ENCODE peak calls at places on chromosomes 2 and 18, in four cellular contexts. P is mesendoderm, Q is myocyte, C is NCI-H2171 treated with DMSO at 0.1 percent for 48 hours. N is an unnamed sample.

GRCh38 chr18:13381907-13382682 is 163.5 kb downstream of the LDLRAD4 start:
- DNase-seq in P (no peak), Q (peak), C (no peak), N (no peak)

GRCh38 chr2:151733781-151734672 is at the start of gene NEB:
- DNase-seq in Q (peak), C (peak), P (no peak), N (no peak)

GRCh38 chr2:101162561-101163330 is 11.6 kb upstream of the TBC1D8 start:
- DNase-seq in P (peak), Q (no peak), C (peak), N (peak)

GRCh38 chr2:203782262-203782976 is 76.0 kb downstream of the CD28 start:
- DNase-seq in C (peak), P (peak), Q (peak), N (peak)

GRCh38 chr2:108637304-108637669 is 82.0 kb upstream of the RANBP2 start:
- DNase-seq in Q (peak), P (no peak), C (no peak), N (no peak)

GRCh38 chr18:48000701-48001100 is 70.2 kb upstream of the SMAD2 start:
- DNase-seq in C (no peak), P (no peak), Q (no peak), N (no peak)

GRCh38 chr2:240350696-240351087 is 84.8 kb upstream of the GPC1 start:
- DNase-seq in C (no peak), P (no peak), Q (no peak), N (no peak)

GRCh38 chr2:18380316-18380715 is 180.1 kb downstream of the RDH14 start:
- DNase-seq in P (no peak), C (no peak), Q (no peak), N (no peak)

GRCh38 chr2:181891258-181891965 is at the start of gene ITPRID2:
- DNase-seq in Q (peak), P (peak), C (peak), N (peak)

GRCh38 chr2:232203166-232203891 is 175.2 kb upstream of the ALPP start:
- DNase-seq in Q (peak), P (no peak), C (no peak), N (no peak)

GRCh38 chr2:106267997-106268396 is 73.9 kb upstream of the UXS1 start:
- DNase-seq in Q (no peak), P (no peak), C (no peak), N (no peak)

GRCh38 chr2:99337931-99338580 is 867 bp downstream of the EIF5B start:
- DNase-seq in Q (peak), C (peak), P (peak), N (no peak)

GRCh38 chr2:180705122-180705521 is 275.3 kb upstream of the UBE2E3 start:
- DNase-seq in Q (no peak), C (no peak), P (no peak), N (no peak)

GRCh38 chr2:46983065-46983801 is 67.6 kb upstream of the MCFD2 start:
- DNase-seq in C (peak), Q (peak), P (peak), N (peak)

GRCh38 chr2:231395188-231396057 is at the start of gene B3GNT7:
- DNase-seq in C (no peak), P (no peak), Q (no peak), N (no peak)

GRCh38 chr2:154402138-154402714 is 296.3 kb upstream of the KCNJ3 start:
- DNase-seq in Q (peak), P (peak), C (peak), N (no peak)

GRCh38 chr18:80231616-80232015 is 15.7 kb downstream of the PARD6G start:
- DNase-seq in C (no peak), Q (no peak), P (no peak), N (no peak)

GRCh38 chr18:79953921-79954651 is 2.6 kb upstream of the SLC66A2 start:
- DNase-seq in Q (no peak), C (no peak), P (no peak), N (no peak)

N was measured in ELF-1.